ENCODE peak calls at places on chromosomes 13 and 19, in nine cellular contexts. One of them, this sample, is unnamed.

GRCh38 chr13:113548171-113548641 is 36.3 kb upstream of the TFDP1 start:
- DNase-seq in left ventricle myocardium inferior: no peak
- DNase-seq in HCT116: no peak
- DNase-seq in stimulated activated CD4-positive, alpha-beta T cell treated with anti-CD3 and anti-CD28 coated beads, TNF-alpha, amount 100 ng/mL, for 24 hours: no peak
- DNase-seq in A172: no peak
- DNase-seq in osteocyte: peak; percentile 85
- DNase-seq in psoas muscle: no peak
- DNase-seq in H9: peak; percentile 19
- DNase-seq in upper lobe of left lung: no peak
- DNase-seq in this sample: no peak

GRCh38 chr19:50558449-50558848 is 9.8 kb downstream of the LRRC4B start:
- DNase-seq in left ventricle myocardium inferior: no peak
- DNase-seq in HCT116: no peak
- DNase-seq in stimulated activated CD4-positive, alpha-beta T cell treated with anti-CD3 and anti-CD28 coated beads, TNF-alpha, amount 100 ng/mL, for 24 hours: no peak
- DNase-seq in A172: no peak
- DNase-seq in osteocyte: no peak
- DNase-seq in psoas muscle: no peak
- DNase-seq in H9: no peak
- DNase-seq in upper lobe of left lung: no peak
- DNase-seq in this sample: no peak

GRCh38 chr13:84641491-84641890 is 759.2 kb upstream of the SLITRK1 start:
- DNase-seq in left ventricle myocardium inferior: no peak
- DNase-seq in HCT116: no peak
- DNase-seq in stimulated activated CD4-positive, alpha-beta T cell treated with anti-CD3 and anti-CD28 coated beads, TNF-alpha, amount 100 ng/mL, for 24 hours: no peak
- DNase-seq in A172: no peak
- DNase-seq in osteocyte: no peak
- DNase-seq in psoas muscle: no peak
- DNase-seq in H9: no peak
- DNase-seq in upper lobe of left lung: no peak
- DNase-seq in this sample: no peak

GRCh38 chr19:9835507-9835949 is 410 bp downstream of the PIN1 start:
- DNase-seq in left ventricle myocardium inferior: no peak
- DNase-seq in HCT116: no peak
- DNase-seq in stimulated activated CD4-positive, alpha-beta T cell treated with anti-CD3 and anti-CD28 coated beads, TNF-alpha, amount 100 ng/mL, for 24 hours: no peak
- DNase-seq in A172: no peak
- DNase-seq in osteocyte: no peak
- DNase-seq in psoas muscle: no peak
- DNase-seq in H9: no peak
- DNase-seq in upper lobe of left lung: no peak
- DNase-seq in this sample: no peak

GRCh38 chr19:5395996-5396939 is 55.7 kb upstream of the PTPRS start:
- DNase-seq in left ventricle myocardium inferior: no peak
- DNase-seq in HCT116: no peak
- DNase-seq in stimulated activated CD4-positive, alpha-beta T cell treated with anti-CD3 and anti-CD28 coated beads, TNF-alpha, amount 100 ng/mL, for 24 hours: no peak
- DNase-seq in A172: no peak
- DNase-seq in osteocyte: no peak
- DNase-seq in psoas muscle: no peak
- DNase-seq in H9: no peak
- DNase-seq in upper lobe of left lung: no peak
- DNase-seq in this sample: no peak

GRCh38 chr19:49441960-49442350 is 628 bp upstream of the SLC17A7 start:
- DNase-seq in left ventricle myocardium inferior: no peak
- DNase-seq in HCT116: no peak
- DNase-seq in stimulated activated CD4-positive, alpha-beta T cell treated with anti-CD3 and anti-CD28 coated beads, TNF-alpha, amount 100 ng/mL, for 24 hours: no peak
- DNase-seq in A172: no peak
- DNase-seq in osteocyte: no peak
- DNase-seq in psoas muscle: no peak
- DNase-seq in H9: no peak
- DNase-seq in upper lobe of left lung: no peak
- DNase-seq in this sample: no peak

GRCh38 chr19:34176581-34176980 is 4.3 kb downstream of the LSM14A start:
- DNase-seq in left ventricle myocardium inferior: no peak
- DNase-seq in HCT116: no peak
- DNase-seq in stimulated activated CD4-positive, alpha-beta T cell treated with anti-CD3 and anti-CD28 coated beads, TNF-alpha, amount 100 ng/mL, for 24 hours: no peak
- DNase-seq in A172: no peak
- DNase-seq in osteocyte: no peak
- DNase-seq in psoas muscle: no peak
- DNase-seq in H9: no peak
- DNase-seq in upper lobe of left lung: no peak
- DNase-seq in this sample: no peak

GRCh38 chr13:45206340-45206739 is 5.5 kb upstream of the KCTD4 start:
- DNase-seq in left ventricle myocardium inferior: no peak
- DNase-seq in HCT116: peak; percentile 69
- DNase-seq in stimulated activated CD4-positive, alpha-beta T cell treated with anti-CD3 and anti-CD28 coated beads, TNF-alpha, amount 100 ng/mL, for 24 hours: no peak
- DNase-seq in A172: peak; percentile 91
- DNase-seq in osteocyte: no peak
- DNase-seq in psoas muscle: no peak
- DNase-seq in H9: no peak
- DNase-seq in upper lobe of left lung: no peak
- DNase-seq in this sample: no peak

GRCh38 chr19:37778613-37779138 is 710 bp downstream of the ZNF573 start:
- DNase-seq in left ventricle myocardium inferior: no peak
- DNase-seq in HCT116: no peak
- DNase-seq in stimulated activated CD4-positive, alpha-beta T cell treated with anti-CD3 and anti-CD28 coated beads, TNF-alpha, amount 100 ng/mL, for 24 hours: no peak
- DNase-seq in A172: no peak
- DNase-seq in osteocyte: no peak
- DNase-seq in psoas muscle: no peak
- DNase-seq in H9: no peak
- DNase-seq in upper lobe of left lung: no peak
- DNase-seq in this sample: no peak

GRCh38 chr13:39433705-39434104 is 169.3 kb downstream of the LHFPL6 start:
- DNase-seq in left ventricle myocardium inferior: no peak
- DNase-seq in HCT116: no peak
- DNase-seq in stimulated activated CD4-positive, alpha-beta T cell treated with anti-CD3 and anti-CD28 coated beads, TNF-alpha, amount 100 ng/mL, for 24 hours: no peak
- DNase-seq in A172: no peak
- DNase-seq in osteocyte: no peak
- DNase-seq in psoas muscle: no peak
- DNase-seq in H9: no peak
- DNase-seq in upper lobe of left lung: no peak
- DNase-seq in this sample: no peak

GRCh38 chr19:37953125-37953524 is 46.1 kb downstream of the SIPA1L3 start:
- DNase-seq in left ventricle myocardium inferior: no peak
- DNase-seq in HCT116: no peak
- DNase-seq in stimulated activated CD4-positive, alpha-beta T cell treated with anti-CD3 and anti-CD28 coated beads, TNF-alpha, amount 100 ng/mL, for 24 hours: no peak
- DNase-seq in A172: no peak
- DNase-seq in osteocyte: no peak
- DNase-seq in psoas muscle: no peak
- DNase-seq in H9: no peak
- DNase-seq in upper lobe of left lung: no peak
- DNase-seq in this sample: no peak

GRCh38 chr13:111399334-111399733 is 78.9 kb downstream of the TEX29 start:
- DNase-seq in left ventricle myocardium inferior: no peak
- DNase-seq in HCT116: no peak
- DNase-seq in stimulated activated CD4-positive, alpha-beta T cell treated with anti-CD3 and anti-CD28 coated beads, TNF-alpha, amount 100 ng/mL, for 24 hours: no peak
- DNase-seq in A172: no peak
- DNase-seq in osteocyte: peak; percentile 62
- DNase-seq in psoas muscle: no peak
- DNase-seq in H9: peak; percentile 14
- DNase-seq in upper lobe of left lung: peak; percentile 18
- DNase-seq in this sample: peak; percentile 49

GRCh38 chr19:58416631-58417030 is 8.2 kb downstream of the ZNF584 start:
- DNase-seq in left ventricle myocardium inferior: no peak
- DNase-seq in HCT116: no peak
- DNase-seq in stimulated activated CD4-positive, alpha-beta T cell treated with anti-CD3 and anti-CD28 coated beads, TNF-alpha, amount 100 ng/mL, for 24 hours: no peak
- DNase-seq in A172: no peak
- DNase-seq in osteocyte: no peak
- DNase-seq in psoas muscle: no peak
- DNase-seq in H9: no peak
- DNase-seq in upper lobe of left lung: no peak
- DNase-seq in this sample: no peak

GRCh38 chr19:34365463-34366401 is 736 bp downstream of the GPI start:
- DNase-seq in left ventricle myocardium inferior: peak; percentile 57
- DNase-seq in HCT116: no peak
- DNase-seq in stimulated activated CD4-positive, alpha-beta T cell treated with anti-CD3 and anti-CD28 coated beads, TNF-alpha, amount 100 ng/mL, for 24 hours: peak; percentile 28
- DNase-seq in A172: peak; percentile 40
- DNase-seq in osteocyte: no peak
- DNase-seq in psoas muscle: peak; percentile 45
- DNase-seq in H9: peak; percentile 36
- DNase-seq in upper lobe of left lung: peak; percentile 40
- DNase-seq in this sample: no peak

GRCh38 chr13:25890671-25891212 is 161.1 kb downstream of the SHISA2 start:
- DNase-seq in left ventricle myocardium inferior: no peak
- DNase-seq in HCT116: no peak
- DNase-seq in stimulated activated CD4-positive, alpha-beta T cell treated with anti-CD3 and anti-CD28 coated beads, TNF-alpha, amount 100 ng/mL, for 24 hours: no peak
- DNase-seq in A172: no peak
- DNase-seq in osteocyte: no peak
- DNase-seq in psoas muscle: no peak
- DNase-seq in H9: no peak
- DNase-seq in upper lobe of left lung: no peak
- DNase-seq in this sample: no peak

GRCh38 chr13:87903568-87903967 is 232.4 kb downstream of the SLITRK5 start:
- DNase-seq in left ventricle myocardium inferior: no peak
- DNase-seq in HCT116: no peak
- DNase-seq in stimulated activated CD4-positive, alpha-beta T cell treated with anti-CD3 and anti-CD28 coated beads, TNF-alpha, amount 100 ng/mL, for 24 hours: no peak
- DNase-seq in A172: no peak
- DNase-seq in osteocyte: no peak
- DNase-seq in psoas muscle: no peak
- DNase-seq in H9: no peak
- DNase-seq in upper lobe of left lung: no peak
- DNase-seq in this sample: no peak

GRCh38 chr13:30864352-30865130 is 41.5 kb upstream of the MEDAG start:
- DNase-seq in left ventricle myocardium inferior: no peak
- DNase-seq in HCT116: no peak
- DNase-seq in stimulated activated CD4-positive, alpha-beta T cell treated with anti-CD3 and anti-CD28 coated beads, TNF-alpha, amount 100 ng/mL, for 24 hours: no peak
- DNase-seq in A172: peak; percentile 41
- DNase-seq in osteocyte: no peak
- DNase-seq in psoas muscle: no peak
- DNase-seq in H9: no peak
- DNase-seq in upper lobe of left lung: no peak
- DNase-seq in this sample: no peak

GRCh38 chr13:113801289-113801961 is 42.4 kb downstream of the TMEM255B start:
- DNase-seq in left ventricle myocardium inferior: no peak
- DNase-seq in HCT116: no peak
- DNase-seq in stimulated activated CD4-positive, alpha-beta T cell treated with anti-CD3 and anti-CD28 coated beads, TNF-alpha, amount 100 ng/mL, for 24 hours: no peak
- DNase-seq in A172: no peak
- DNase-seq in osteocyte: no peak
- DNase-seq in psoas muscle: no peak
- DNase-seq in H9: no peak
- DNase-seq in upper lobe of left lung: no peak
- DNase-seq in this sample: no peak

GRCh38 chr13:25468330-25469178 is 96.8 kb downstream of the ATP8A2 start:
- DNase-seq in left ventricle myocardium inferior: no peak
- DNase-seq in HCT116: no peak
- DNase-seq in stimulated activated CD4-positive, alpha-beta T cell treated with anti-CD3 and anti-CD28 coated beads, TNF-alpha, amount 100 ng/mL, for 24 hours: peak; percentile 29
- DNase-seq in A172: no peak
- DNase-seq in osteocyte: no peak
- DNase-seq in psoas muscle: no peak
- DNase-seq in H9: peak; percentile 82
- DNase-seq in upper lobe of left lung: peak; percentile 21
- DNase-seq in this sample: peak; percentile 77

GRCh38 chr13:47017476-47017875 is 120.6 kb upstream of the HTR2A start:
- DNase-seq in left ventricle myocardium inferior: no peak
- DNase-seq in HCT116: no peak
- DNase-seq in stimulated activated CD4-positive, alpha-beta T cell treated with anti-CD3 and anti-CD28 coated beads, TNF-alpha, amount 100 ng/mL, for 24 hours: no peak
- DNase-seq in A172: peak; percentile 14
- DNase-seq in osteocyte: no peak
- DNase-seq in psoas muscle: no peak
- DNase-seq in H9: no peak
- DNase-seq in upper lobe of left lung: no peak
- DNase-seq in this sample: no peak

GRCh38 chr19:2083174-2083854 is 12.8 kb downstream of the MOB3A start:
- DNase-seq in left ventricle myocardium inferior: no peak
- DNase-seq in HCT116: no peak
- DNase-seq in stimulated activated CD4-positive, alpha-beta T cell treated with anti-CD3 and anti-CD28 coated beads, TNF-alpha, amount 100 ng/mL, for 24 hours: peak; percentile 72
- DNase-seq in A172: no peak
- DNase-seq in osteocyte: no peak
- DNase-seq in psoas muscle: no peak
- DNase-seq in H9: no peak
- DNase-seq in upper lobe of left lung: peak; percentile 62
- DNase-seq in this sample: no peak

GRCh38 chr19:19418548-19419260 is 13.2 kb downstream of the GATAD2A start:
- DNase-seq in left ventricle myocardium inferior: no peak
- DNase-seq in HCT116: no peak
- DNase-seq in stimulated activated CD4-positive, alpha-beta T cell treated with anti-CD3 and anti-CD28 coated beads, TNF-alpha, amount 100 ng/mL, for 24 hours: no peak
- DNase-seq in A172: no peak
- DNase-seq in osteocyte: no peak
- DNase-seq in psoas muscle: no peak
- DNase-seq in H9: no peak
- DNase-seq in upper lobe of left lung: no peak
- DNase-seq in this sample: no peak

GRCh38 chr19:45947926-45948325 is 25.7 kb downstream of the NOVA2 start:
- DNase-seq in left ventricle myocardium inferior: no peak
- DNase-seq in HCT116: no peak
- DNase-seq in stimulated activated CD4-positive, alpha-beta T cell treated with anti-CD3 and anti-CD28 coated beads, TNF-alpha, amount 100 ng/mL, for 24 hours: no peak
- DNase-seq in A172: peak; percentile 52
- DNase-seq in osteocyte: no peak
- DNase-seq in psoas muscle: no peak
- DNase-seq in H9: no peak
- DNase-seq in upper lobe of left lung: no peak
- DNase-seq in this sample: no peak

GRCh38 chr13:74202129-74202528 is 67.9 kb upstream of the KLF12 start:
- DNase-seq in left ventricle myocardium inferior: no peak
- DNase-seq in HCT116: no peak
- DNase-seq in stimulated activated CD4-positive, alpha-beta T cell treated with anti-CD3 and anti-CD28 coated beads, TNF-alpha, amount 100 ng/mL, for 24 hours: no peak
- DNase-seq in A172: no peak
- DNase-seq in osteocyte: no peak
- DNase-seq in psoas muscle: no peak
- DNase-seq in H9: no peak
- DNase-seq in upper lobe of left lung: no peak
- DNase-seq in this sample: no peak

GRCh38 chr19:11196406-11197287 is 698 bp downstream of the KANK2 start:
- DNase-seq in left ventricle myocardium inferior: peak; percentile 56
- DNase-seq in HCT116: no peak
- DNase-seq in stimulated activated CD4-positive, alpha-beta T cell treated with anti-CD3 and anti-CD28 coated beads, TNF-alpha, amount 100 ng/mL, for 24 hours: no peak
- DNase-seq in A172: no peak
- DNase-seq in osteocyte: no peak
- DNase-seq in psoas muscle: peak; percentile 55
- DNase-seq in H9: no peak
- DNase-seq in upper lobe of left lung: no peak
- DNase-seq in this sample: no peak

GRCh38 chr13:40302351-40302750 is 364.1 kb downstream of the FOXO1 start:
- DNase-seq in left ventricle myocardium inferior: no peak
- DNase-seq in HCT116: no peak
- DNase-seq in stimulated activated CD4-positive, alpha-beta T cell treated with anti-CD3 and anti-CD28 coated beads, TNF-alpha, amount 100 ng/mL, for 24 hours: no peak
- DNase-seq in A172: no peak
- DNase-seq in osteocyte: no peak
- DNase-seq in psoas muscle: no peak
- DNase-seq in H9: no peak
- DNase-seq in upper lobe of left lung: no peak
- DNase-seq in this sample: no peak

GRCh38 chr13:114145722-114146121 is 13.3 kb upstream of the RASA3 start:
- DNase-seq in left ventricle myocardium inferior: no peak
- DNase-seq in HCT116: no peak
- DNase-seq in stimulated activated CD4-positive, alpha-beta T cell treated with anti-CD3 and anti-CD28 coated beads, TNF-alpha, amount 100 ng/mL, for 24 hours: no peak
- DNase-seq in A172: no peak
- DNase-seq in osteocyte: no peak
- DNase-seq in psoas muscle: no peak
- DNase-seq in H9: no peak
- DNase-seq in upper lobe of left lung: no peak
- DNase-seq in this sample: no peak

GRCh38 chr13:27131202-27131623 is 40.4 kb downstream of the USP12 start:
- DNase-seq in left ventricle myocardium inferior: no peak
- DNase-seq in HCT116: peak; percentile 13
- DNase-seq in stimulated activated CD4-positive, alpha-beta T cell treated with anti-CD3 and anti-CD28 coated beads, TNF-alpha, amount 100 ng/mL, for 24 hours: peak; percentile 56
- DNase-seq in A172: peak; percentile 67
- DNase-seq in osteocyte: no peak
- DNase-seq in psoas muscle: no peak
- DNase-seq in H9: peak; percentile 44
- DNase-seq in upper lobe of left lung: peak; percentile 74
- DNase-seq in this sample: no peak

GRCh38 chr19:35507561-35507960 is 5.9 kb downstream of the DMKN start:
- DNase-seq in left ventricle myocardium inferior: no peak
- DNase-seq in HCT116: no peak
- DNase-seq in stimulated activated CD4-positive, alpha-beta T cell treated with anti-CD3 and anti-CD28 coated beads, TNF-alpha, amount 100 ng/mL, for 24 hours: no peak
- DNase-seq in A172: no peak
- DNase-seq in osteocyte: no peak
- DNase-seq in psoas muscle: no peak
- DNase-seq in H9: no peak
- DNase-seq in upper lobe of left lung: no peak
- DNase-seq in this sample: no peak

GRCh38 chr13:73914119-73914518 is 220.1 kb downstream of the KLF12 start:
- DNase-seq in left ventricle myocardium inferior: no peak
- DNase-seq in HCT116: no peak
- DNase-seq in stimulated activated CD4-positive, alpha-beta T cell treated with anti-CD3 and anti-CD28 coated beads, TNF-alpha, amount 100 ng/mL, for 24 hours: no peak
- DNase-seq in A172: no peak
- DNase-seq in osteocyte: no peak
- DNase-seq in psoas muscle: no peak
- DNase-seq in H9: no peak
- DNase-seq in upper lobe of left lung: no peak
- DNase-seq in this sample: no peak

GRCh38 chr19:18292460-18292809 is 11.0 kb upstream of the JUND start:
- DNase-seq in left ventricle myocardium inferior: no peak
- DNase-seq in HCT116: no peak
- DNase-seq in stimulated activated CD4-positive, alpha-beta T cell treated with anti-CD3 and anti-CD28 coated beads, TNF-alpha, amount 100 ng/mL, for 24 hours: no peak
- DNase-seq in A172: no peak
- DNase-seq in osteocyte: no peak
- DNase-seq in psoas muscle: no peak
- DNase-seq in H9: peak; percentile 71
- DNase-seq in upper lobe of left lung: peak; percentile 39
- DNase-seq in this sample: no peak

This sample was measured in type B pancreatic cell.